ENCODE peak calls at places on chromosome 12, in eight cellular contexts. D is HCEC 1CT, F is iris pigment epithelial cell, X is AML-193, N is putamen, R is Ammon's horn, T is EL, E is Right ventricle myocardium inferior. V is an unnamed sample.

GRCh38 chr12:4819654-4820053 is 90.1 kb upstream of the KCNA1 start:
- DNase-seq in D (no peak), F (no peak), X (peak; percentile 48), N (no peak), R (no peak), T (peak; percentile 8), E (no peak), V (no peak)

GRCh38 chr12:54172102-54172630 is 16.6 kb downstream of the SMUG1 start:
- DNase-seq in D (no peak), F (no peak), X (no peak), N (no peak), R (no peak), T (no peak), E (no peak), V (no peak)

GRCh38 chr12:120321382-120322202 is 6.0 kb downstream of the PLA2G1B start:
- DNase-seq in D (no peak), F (no peak), X (no peak), N (no peak), R (no peak), T (no peak), E (no peak), V (no peak)

GRCh38 chr12:46224401-46224800 is 44.4 kb downstream of the SLC38A1 start:
- DNase-seq in D (no peak), F (no peak), X (no peak), N (no peak), R (peak; percentile 53), T (no peak), E (no peak), V (no peak)

GRCh38 chr12:61367281-61367785 is 892.9 kb upstream of the USP15 start:
- DNase-seq in D (no peak), F (no peak), X (no peak), N (no peak), R (no peak), T (no peak), E (no peak), V (no peak)

GRCh38 chr12:3669594-3669993 is 83.3 kb downstream of the CRACR2A start:
- DNase-seq in D (no peak), F (no peak), X (no peak), N (no peak), R (no peak), T (no peak), E (no peak), V (no peak)

GRCh38 chr12:58009355-58009754 is 68.0 kb downstream of the ATP23 start:
- DNase-seq in D (no peak), F (no peak), X (no peak), N (no peak), R (no peak), T (no peak), E (no peak), V (no peak)

GRCh38 chr12:132327351-132328171 is 1.8 kb downstream of the GALNT9 start:
- DNase-seq in D (peak; percentile 88), F (peak; percentile 91), X (peak; percentile 14), N (peak; percentile 70), R (peak; percentile 68), T (peak; percentile 87), E (peak; percentile 62), V (peak; percentile 55)

GRCh38 chr12:131028587-131029338 is 75.1 kb downstream of the ADGRD1 start:
- DNase-seq in D (no peak), F (no peak), X (no peak), N (no peak), R (no peak), T (no peak), E (no peak), V (no peak)

GRCh38 chr12:115710104-115710564 is 567.4 kb downstream of the MED13L start:
- DNase-seq in D (no peak), F (peak; percentile 63), X (no peak), N (no peak), R (no peak), T (peak; percentile 64), E (peak; percentile 71), V (no peak)

GRCh38 chr12:65335021-65335714 is 56.7 kb downstream of the MSRB3 start:
- DNase-seq in D (peak; percentile 90), F (peak; percentile 94), X (peak; percentile 21), N (no peak), R (peak; percentile 10), T (peak; percentile 86), E (no peak), V (no peak)

GRCh38 chr12:4900327-4900726 is 9.4 kb upstream of the KCNA1 start:
- DNase-seq in D (no peak), F (peak; percentile 35), X (no peak), N (no peak), R (no peak), T (peak; percentile 77), E (no peak), V (no peak)

GRCh38 chr12:400828-401227 is 616 bp upstream of the CCDC77 start:
- DNase-seq in D (no peak), F (no peak), X (no peak), N (no peak), R (no peak), T (no peak), E (no peak), V (no peak)

GRCh38 chr12:86712425-86712843 is 456.2 kb upstream of the MGAT4C start:
- DNase-seq in D (peak; percentile 97), F (peak; percentile 99), X (no peak), N (no peak), R (no peak), T (peak; percentile 98), E (no peak), V (no peak)

GRCh38 chr12:50620050-50620974 is 115.5 kb downstream of the DIP2B start:
- DNase-seq in D (peak; percentile 84), F (peak; percentile 96), X (no peak), N (no peak), R (peak; percentile 43), T (peak; percentile 89), E (no peak), V (no peak)

GRCh38 chr12:52496590-52497071 is 3.6 kb upstream of the KRT6A start:
- DNase-seq in D (peak; percentile 22), F (peak; percentile 28), X (no peak), N (no peak), R (no peak), T (peak; percentile 77), E (no peak), V (no peak)

GRCh38 chr12:47361389-47362031 is 281.8 kb upstream of the AMIGO2 start:
- DNase-seq in D (no peak), F (no peak), X (no peak), N (no peak), R (peak; percentile 18), T (peak; percentile 7), E (no peak), V (peak; percentile 33)

GRCh38 chr12:91483471-91483985 is 300.9 kb upstream of the DCN start:
- DNase-seq in D (no peak), F (peak; percentile 92), X (no peak), N (no peak), R (no peak), T (no peak), E (no peak), V (no peak)

GRCh38 chr12:569803-570236 is 93.4 kb downstream of the NINJ2 start:
- DNase-seq in D (peak; percentile 78), F (peak; percentile 79), X (peak; percentile 57), N (peak; percentile 68), R (peak; percentile 89), T (peak; percentile 88), E (peak; percentile 96), V (peak; percentile 87)

GRCh38 chr12:42556917-42557316 is 32.6 kb downstream of the PRICKLE1 start:
- DNase-seq in D (no peak), F (no peak), X (no peak), N (no peak), R (no peak), T (no peak), E (no peak), V (no peak)